ENCODE peak calls at places on chromosomes 1 and 21, in ten cellular contexts. Y, M, B, P, I, C, Q, O, N and X are unnamed samples.

GRCh38 chr21:45640888-45641479 is 2.5 kb upstream of the PCBP3 start:
- DNase-seq in Q (no peak), B (no peak), Y (no peak), N (no peak), M (peak; percentile 47), I (peak; percentile 51), C (peak; percentile 48), P (peak; percentile 71), O (no peak), X (peak; percentile 62)

GRCh38 chr1:9249534-9250335 is 15.2 kb downstream of the H6PD start:
- DNase-seq in Y (no peak), M (peak; percentile 64), I (peak; percentile 37), P (peak; percentile 71), C (peak; percentile 63), B (no peak), O (no peak), Q (no peak), N (peak; percentile 57), X (peak; percentile 72)

GRCh38 chr1:44707959-44708831 is 22.8 kb downstream of the RNU5D-1 start:
- DNase-seq in C (peak; percentile 49), M (peak; percentile 35), Y (no peak), O (no peak), B (peak; percentile 24), Q (no peak), I (peak; percentile 58), N (peak; percentile 60), P (peak; percentile 78), X (peak; percentile 44)

GRCh38 chr1:151196292-151196800 is 2.0 kb upstream of the PIP5K1A start:
- DNase-seq in Y (peak; percentile 82), B (peak; percentile 90), O (peak; percentile 35), N (peak; percentile 78), P (peak; percentile 76), M (peak; percentile 45), I (peak; percentile 90), Q (no peak), C (peak; percentile 95), X (peak; percentile 89)

GRCh38 chr1:109642610-109643009 is 13.3 kb upstream of the GSTM4 start:
- DNase-seq in B (no peak), P (peak; percentile 20), N (no peak), M (no peak), Q (no peak), O (no peak), I (no peak), C (no peak), Y (no peak), X (no peak)

GRCh38 chr1:60564856-60565445 is 491.4 kb upstream of the C1orf87 start:
- DNase-seq in N (no peak), P (no peak), C (no peak), M (no peak), B (no peak), I (no peak), Q (no peak), O (no peak), Y (no peak), X (no peak)

GRCh38 chr1:7372477-7373120 is 398.5 kb upstream of the VAMP3 start:
- DNase-seq in I (no peak), M (no peak), Q (no peak), Y (no peak), P (no peak), C (no peak), N (no peak), O (no peak), B (no peak), X (no peak)

GRCh38 chr1:84698718-84699117 is 8.5 kb upstream of the SSX2IP start:
- DNase-seq in I (peak; percentile 87), Q (no peak), C (no peak), P (peak; percentile 58), B (peak; percentile 87), N (no peak), M (no peak), Y (peak; percentile 79), O (no peak), X (no peak)

GRCh38 chr1:160058087-160058486 is 11.9 kb downstream of the KCNJ10 start:
- DNase-seq in O (no peak), B (no peak), C (no peak), M (no peak), Y (no peak), N (no peak), Q (no peak), I (peak; percentile 14), P (peak; percentile 43), X (no peak)

GRCh38 chr1:178238722-178239510 is 145.0 kb downstream of the RASAL2 start:
- DNase-seq in B (peak; percentile 85), O (no peak), I (peak; percentile 98), M (no peak), C (no peak), Q (no peak), N (no peak), P (peak; percentile 79), Y (peak; percentile 98), X (no peak)

GRCh38 chr1:106536741-106537140 is 519.7 kb upstream of the PRMT6 start:
- DNase-seq in N (no peak), M (no peak), C (no peak), P (peak; percentile 11), B (no peak), O (no peak), Q (no peak), I (peak; percentile 8), Y (peak; percentile 67), X (no peak)

GRCh38 chr1:22418852-22419480 is 32.7 kb upstream of the ZBTB40 start:
- DNase-seq in Q (no peak), C (no peak), P (peak; percentile 72), Y (peak; percentile 42), N (no peak), M (no peak), I (peak; percentile 70), O (no peak), B (no peak), X (no peak)

GRCh38 chr1:42998381-42998780 is 39.7 kb upstream of the SLC2A1 start:
- DNase-seq in B (peak; percentile 68), I (peak; percentile 54), O (no peak), M (no peak), N (no peak), Q (no peak), Y (no peak), P (peak; percentile 69), C (no peak), X (no peak)

GRCh38 chr1:53919675-53920066 is 25.7 kb downstream of the DIO1 start:
- DNase-seq in Q (no peak), O (no peak), P (no peak), I (peak; percentile 45), C (no peak), B (no peak), Y (no peak), M (no peak), N (peak; percentile 47), X (no peak)

GRCh38 chr1:81681570-81681969 is 119.2 kb upstream of the ADGRL2 start:
- DNase-seq in Y (no peak), N (no peak), I (peak; percentile 50), O (no peak), C (no peak), Q (no peak), P (no peak), M (no peak), B (no peak), X (no peak)

GRCh38 chr1:22773981-22774471 is 63.4 kb downstream of the EPHB2 start:
- DNase-seq in P (peak; percentile 88), B (no peak), Y (no peak), N (no peak), O (no peak), Q (no peak), C (peak; percentile 44), M (peak; percentile 12), I (peak; percentile 11), X (peak; percentile 64)

GRCh38 chr1:161763522-161764098 is 2.5 kb upstream of the ATF6 start:
- DNase-seq in Q (no peak), O (peak; percentile 27), P (no peak), M (no peak), N (peak; percentile 68), C (peak; percentile 45), B (no peak), Y (no peak), I (peak; percentile 25), X (peak; percentile 36)

GRCh38 chr21:34092241-34092921 is 19.0 kb downstream of the MRPS6 start:
- DNase-seq in Y (no peak), Q (no peak), M (no peak), C (no peak), N (no peak), P (no peak), I (no peak), O (no peak), B (no peak), X (no peak)

GRCh38 chr1:222974496-222974895 is 159.7 kb downstream of the DISP1 start:
- DNase-seq in I (peak; percentile 86), Q (no peak), O (no peak), Y (peak; percentile 61), M (no peak), B (peak; percentile 59), N (no peak), C (no peak), P (peak; percentile 67), X (no peak)

GRCh38 chr21:42373908-42374455 is 7.6 kb upstream of the TFF1 start:
- DNase-seq in N (no peak), Y (no peak), M (no peak), P (no peak), Q (no peak), B (no peak), O (no peak), I (no peak), C (no peak), X (no peak)

GRCh38 chr1:158830904-158831507 is at the start of gene MNDA:
- DNase-seq in O (no peak), C (no peak), M (no peak), N (no peak), P (no peak), Q (no peak), Y (no peak), I (no peak), B (no peak), X (no peak)

GRCh38 chr21:34567574-34567973 is 47.3 kb downstream of the RCAN1 start:
- DNase-seq in C (no peak), Y (no peak), P (no peak), M (no peak), N (no peak), B (no peak), I (no peak), Q (no peak), O (no peak), X (no peak)

GRCh38 chr1:116254776-116255175 is 118.3 kb upstream of the ATP1A1 start:
- DNase-seq in P (no peak), B (no peak), Y (no peak), N (no peak), M (no peak), C (peak; percentile 90), Q (no peak), O (no peak), I (no peak), X (peak; percentile 77)

GRCh38 chr21:41750532-41751151 is 16.2 kb downstream of the RIPK4 start:
- DNase-seq in O (no peak), I (peak; percentile 23), Y (no peak), M (no peak), B (no peak), Q (no peak), P (no peak), C (no peak), N (no peak), X (no peak)

GRCh38 chr1:201964266-201964665 is 9.0 kb downstream of the TIMM17A start:
- DNase-seq in M (no peak), Q (no peak), P (no peak), N (no peak), C (no peak), O (no peak), Y (no peak), B (no peak), I (peak; percentile 61), X (no peak)

GRCh38 chr21:38438476-38438893 is 59.8 kb downstream of the ERG start:
- DNase-seq in Y (peak; percentile 42), Q (no peak), M (no peak), B (no peak), C (no peak), N (no peak), P (peak; percentile 64), I (peak; percentile 91), O (no peak), X (no peak)

GRCh38 chr1:39508857-39509305 is 17.4 kb downstream of the BMP8A start:
- DNase-seq in I (peak; percentile 46), Y (no peak), B (no peak), Q (no peak), N (peak; percentile 31), O (no peak), P (no peak), M (no peak), C (no peak), X (no peak)

GRCh38 chr1:205324781-205325180 is 3.2 kb upstream of the NUAK2 start:
- DNase-seq in C (no peak), I (peak; percentile 73), N (no peak), O (no peak), M (no peak), P (no peak), Y (no peak), B (no peak), Q (no peak), X (no peak)